ENCODE peak calls at places on chromosome 9, in four cellular contexts. Q is mesenchymal stem cell, G is IMR-90, F is H1. B is an unnamed sample. For H3K36me3, the result is how much of the 10 kb centered on the place peaks cover.

GRCh38 chr9:94639996-94640376 is 668 bp upstream of the FBP1 start:
- DNase-seq in G (no peak), Q (no peak), F (peak), B (no peak)

GRCh38 chr9:14180077-14180941 is 133.6 kb downstream of the NFIB start:
- DNase-seq in Q (no peak), F (no peak), G (no peak), B (no peak)

GRCh38 chr9:73981405-73981804 is 515.7 kb upstream of the RORB start:
- DNase-seq in Q (no peak), G (no peak), F (no peak), B (no peak)

GRCh38 chr9:25255216-25255615 is 423.0 kb downstream of the TUSC1 start:
- DNase-seq in F (no peak), Q (no peak), G (no peak), B (no peak)

GRCh38 chr9:36996677-36997076 is 37.4 kb downstream of the PAX5 start:
- DNase-seq in Q (no peak), G (no peak), F (no peak), B (no peak)

GRCh38 chr9:447230-448025 is 232.8 kb downstream of the DOCK8 start:
- DNase-seq in F (no peak), G (peak), Q (no peak), B (no peak)

GRCh38 chr9:131635285-131635684 is 90.0 kb downstream of the PRRT1B start:
- DNase-seq in F (no peak), Q (peak), G (peak), B (no peak)

GRCh38 chr9:137416006-137416562 is 6.9 kb downstream of the EXD3 start:
- DNase-seq in Q (no peak), F (no peak), G (no peak), B (no peak)

GRCh38 chr9:79809477-79809876 is 237.7 kb downstream of the TLE4 start:
- DNase-seq in F (no peak), G (peak), Q (peak), B (no peak)

DNA sequence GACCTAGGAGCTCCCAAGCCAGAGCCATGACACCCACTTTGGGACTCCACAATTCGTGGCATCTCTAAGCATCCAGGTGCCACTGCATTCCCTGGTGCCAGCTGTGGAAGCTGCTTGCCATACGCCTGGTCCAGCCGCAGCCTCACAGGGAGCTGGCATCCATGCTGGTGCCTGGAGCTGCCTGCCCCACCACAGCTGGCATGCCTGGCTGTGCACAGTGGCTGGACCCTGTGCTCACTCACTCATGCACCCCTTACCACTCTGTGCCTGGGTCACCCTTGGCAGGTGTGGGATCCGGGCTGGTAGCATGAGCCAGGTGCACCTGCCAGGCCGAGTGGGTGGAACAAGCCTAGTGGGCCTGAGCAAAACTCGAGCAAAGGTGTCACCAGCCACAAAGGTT is 90.1 kb downstream of the CAVIN4 start:
- DNase-seq in G (no peak), Q (no peak), F (no peak), B (no peak)
- H3K23ac ChIP-seq in G (no peak), Q (no peak), F (no peak), B (peak)

GRCh38 chr9:33124716-33125378 is 42.3 kb downstream of the B4GALT1 start:
- DNase-seq in F (no peak), Q (no peak), G (no peak), B (no peak)

GRCh38 chr9:33124046-33124445 is 43.1 kb downstream of the B4GALT1 start:
- DNase-seq in G (no peak), Q (no peak), F (no peak), B (no peak)

GRCh38 chr9:33123632-33124031 is 43.5 kb downstream of the B4GALT1 start:
- DNase-seq in Q (no peak), G (no peak), F (no peak), B (no peak)

GRCh38 chr9:33125871-33126822 is 41.0 kb downstream of the B4GALT1 start:
- DNase-seq in G (peak), Q (no peak), F (no peak), B (no peak)

DNA sequence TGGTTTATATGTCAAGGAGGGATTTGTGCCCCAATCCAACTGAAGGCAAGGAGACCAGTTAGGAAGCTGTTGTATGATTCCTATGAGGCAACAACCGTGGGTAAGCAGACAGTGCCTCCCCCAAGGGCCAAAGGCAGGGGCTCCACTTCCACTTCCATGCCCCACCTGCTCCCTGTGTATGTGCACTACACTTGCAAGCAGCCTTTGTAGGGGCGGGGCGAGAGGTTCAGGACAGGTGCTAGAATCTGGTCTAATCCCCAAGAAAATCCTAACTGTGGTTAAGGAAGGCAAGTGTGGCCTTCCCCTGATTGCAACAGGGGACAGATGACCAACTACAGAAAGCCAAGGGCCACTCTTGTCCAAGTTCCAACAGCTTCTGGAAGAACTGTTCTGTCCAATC is 41.7 kb downstream of the B4GALT1 start:
- DNase-seq in G (no peak), F (no peak), Q (no peak), B (no peak)
- H3K36me3 ChIP-seq in G (under half), F (under half), Q (under half), B (under half)

GRCh38 chr9:96566401-96567202 is 53.0 kb downstream of the CDC14B start:
- DNase-seq in Q (peak), G (no peak), F (peak), B (peak)
- H4K91ac ChIP-seq in Q (peak), G (peak), F (no peak), B (no peak)

DNA sequence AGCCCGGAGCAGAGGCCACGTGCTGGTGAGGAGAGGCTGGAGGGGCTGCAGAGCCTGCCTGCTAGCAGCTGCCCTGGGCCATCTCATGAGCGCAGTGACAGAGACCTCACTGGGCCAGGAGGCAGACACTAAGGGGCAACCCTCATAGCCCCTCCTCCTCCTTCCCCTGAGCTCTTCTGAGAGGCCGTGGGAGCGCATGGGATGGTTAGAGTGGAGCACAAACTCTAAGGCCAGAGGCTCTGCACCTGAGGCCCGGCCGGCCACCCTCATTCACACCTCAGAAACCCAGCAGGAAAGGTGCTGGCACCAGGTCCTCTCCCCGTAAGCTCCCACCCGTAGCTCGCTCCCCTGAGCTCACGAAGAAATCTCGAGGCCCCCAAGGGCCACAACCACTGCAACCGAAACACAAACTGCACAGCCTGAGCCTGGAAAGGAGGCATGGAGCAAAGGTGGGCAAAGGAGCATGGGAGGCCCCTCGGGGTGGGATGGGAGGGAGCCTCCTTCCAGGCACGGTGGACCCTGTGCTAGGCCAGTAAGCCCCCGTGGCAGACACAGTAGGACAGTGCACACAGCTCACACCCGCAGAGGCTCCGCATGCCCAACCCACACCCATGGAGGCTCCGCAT is 17.7 kb downstream of the CAMSAP1 start:
- DNase-seq in Q (no peak), G (no peak), F (no peak), B (no peak)
- H3K23ac ChIP-seq in Q (no peak), G (no peak), F (no peak), B (no peak)

DNA sequence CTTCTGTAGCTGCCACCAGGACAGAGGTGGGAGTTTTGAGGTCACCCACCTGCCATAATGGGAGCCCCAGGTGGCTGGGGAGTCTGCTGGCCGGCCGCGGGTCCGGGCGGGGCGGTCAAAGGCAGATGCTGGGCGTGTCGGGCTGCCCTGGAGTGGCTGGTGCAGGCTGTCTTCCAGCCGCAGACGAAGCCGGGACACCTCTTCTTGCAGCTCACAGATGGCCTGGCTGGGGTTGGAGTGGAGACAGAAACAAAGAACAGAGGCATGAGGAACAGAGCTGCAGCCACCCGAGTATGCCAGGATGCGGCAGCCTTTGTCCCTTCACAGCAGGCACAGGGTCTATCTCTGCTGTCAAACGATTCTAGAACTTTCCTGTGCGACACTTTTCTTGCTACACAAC is 18.0 kb downstream of the ORM2 start:
- DNase-seq in F (no peak), G (no peak), Q (no peak), B (no peak)
- H3K36me3 ChIP-seq in F (under half), G (half or more), Q (half or more), B (half or more)

DNA sequence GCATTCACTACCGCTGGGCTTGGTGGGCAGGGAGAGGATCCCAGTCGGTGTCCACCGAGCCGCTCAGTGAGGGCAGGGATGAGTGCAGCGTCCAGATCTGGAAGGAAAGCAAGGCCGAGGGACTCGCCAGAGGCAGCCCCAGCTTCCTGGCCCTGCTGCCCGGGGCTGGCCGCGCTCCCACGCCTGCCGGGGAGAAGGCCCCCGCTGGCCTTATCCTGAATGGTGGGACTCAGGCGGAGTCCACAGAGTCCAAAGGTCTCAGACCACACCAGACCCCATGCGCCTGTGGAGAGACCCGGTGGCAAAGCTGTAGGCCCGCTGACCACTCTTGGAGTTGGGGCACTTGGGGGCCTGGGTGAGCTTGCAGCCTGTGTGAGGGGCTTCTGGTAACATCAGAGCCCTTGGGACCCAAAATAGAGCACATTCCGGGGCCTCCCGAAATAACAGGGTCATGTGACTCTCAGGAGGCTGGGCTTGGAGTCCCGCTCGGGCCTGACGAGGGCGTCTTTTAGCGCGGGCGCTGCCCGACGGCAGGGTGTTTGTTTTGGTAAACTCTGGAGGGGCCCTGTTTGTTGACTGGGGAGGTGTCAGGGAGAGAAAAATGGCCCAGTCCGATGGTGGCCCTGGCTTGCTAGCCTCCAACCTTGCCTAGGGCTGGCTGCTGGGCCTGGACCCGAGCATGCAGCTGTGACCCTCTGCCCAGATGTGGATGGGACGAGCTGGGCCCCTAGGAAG is 2.8 kb downstream of the RXRA start:
- DNase-seq in G (no peak), Q (peak), F (no peak), B (no peak)
- H4K91ac ChIP-seq in G (peak), Q (peak), F (no peak), B (peak)

GRCh38 chr9:121201045-121201737 is 478 bp downstream of the RAB14 start:
- DNase-seq in F (peak), G (no peak), Q (no peak), B (peak)
- H3K23ac ChIP-seq in F (no peak), G (peak), Q (peak), B (peak)

GRCh38 chr9:127816362-127816725 is 13.7 kb downstream of the FPGS start:
- DNase-seq in Q (no peak), F (no peak), G (no peak), B (no peak)
- H3K36me3 ChIP-seq in Q (half or more), F (under half), G (half or more), B (under half)

GRCh38 chr9:110050925-110051355 is 157.0 kb downstream of the C9orf152 start:
- DNase-seq in Q (peak), G (peak), F (no peak), B (no peak)

GRCh38 chr9:110059461-110059860 is 148.5 kb downstream of the C9orf152 start:
- DNase-seq in Q (peak), G (no peak), F (no peak), B (no peak)

GRCh38 chr9:110058304-110058953 is 149.5 kb downstream of the C9orf152 start:
- DNase-seq in G (peak), Q (peak), F (peak), B (no peak)

DNA sequence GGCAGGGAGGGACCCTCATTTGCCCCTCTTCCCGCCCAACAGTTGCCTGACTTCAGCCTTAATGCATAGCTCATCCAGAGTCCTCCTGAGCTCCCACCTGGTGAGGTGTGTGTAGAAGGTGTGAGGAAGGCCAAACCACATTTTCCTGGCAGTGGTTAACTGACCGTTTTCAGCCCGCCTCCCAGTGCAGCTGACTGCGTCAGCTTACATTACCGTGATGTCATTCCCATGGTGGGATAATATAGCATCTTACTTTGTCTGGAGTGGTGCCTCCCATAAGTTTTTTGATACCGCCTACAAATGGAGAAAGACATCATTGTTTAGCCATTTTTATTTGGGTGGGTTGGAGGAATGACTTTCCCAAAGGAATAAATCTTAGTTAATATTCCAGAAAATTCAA is 151.9 kb downstream of the C9orf152 start:
- DNase-seq in F (no peak), Q (no peak), G (no peak), B (no peak)
- H4K91ac ChIP-seq in F (no peak), Q (no peak), G (no peak), B (no peak)

GRCh38 chr9:134216449-134216951 is 52.1 kb upstream of the RNU6ATAC start:
- DNase-seq in F (no peak), G (no peak), Q (peak), B (no peak)

GRCh38 chr9:134216961-134217360 is 52.6 kb upstream of the RNU6ATAC start:
- DNase-seq in Q (no peak), F (no peak), G (no peak), B (no peak)

GRCh38 chr9:134214766-134215394 is 50.5 kb upstream of the RNU6ATAC start:
- DNase-seq in G (no peak), F (no peak), Q (peak), B (no peak)

GRCh38 chr9:134215395-134215708 is 51.0 kb upstream of the RNU6ATAC start:
- DNase-seq in F (no peak), G (no peak), Q (no peak), B (no peak)

DNA sequence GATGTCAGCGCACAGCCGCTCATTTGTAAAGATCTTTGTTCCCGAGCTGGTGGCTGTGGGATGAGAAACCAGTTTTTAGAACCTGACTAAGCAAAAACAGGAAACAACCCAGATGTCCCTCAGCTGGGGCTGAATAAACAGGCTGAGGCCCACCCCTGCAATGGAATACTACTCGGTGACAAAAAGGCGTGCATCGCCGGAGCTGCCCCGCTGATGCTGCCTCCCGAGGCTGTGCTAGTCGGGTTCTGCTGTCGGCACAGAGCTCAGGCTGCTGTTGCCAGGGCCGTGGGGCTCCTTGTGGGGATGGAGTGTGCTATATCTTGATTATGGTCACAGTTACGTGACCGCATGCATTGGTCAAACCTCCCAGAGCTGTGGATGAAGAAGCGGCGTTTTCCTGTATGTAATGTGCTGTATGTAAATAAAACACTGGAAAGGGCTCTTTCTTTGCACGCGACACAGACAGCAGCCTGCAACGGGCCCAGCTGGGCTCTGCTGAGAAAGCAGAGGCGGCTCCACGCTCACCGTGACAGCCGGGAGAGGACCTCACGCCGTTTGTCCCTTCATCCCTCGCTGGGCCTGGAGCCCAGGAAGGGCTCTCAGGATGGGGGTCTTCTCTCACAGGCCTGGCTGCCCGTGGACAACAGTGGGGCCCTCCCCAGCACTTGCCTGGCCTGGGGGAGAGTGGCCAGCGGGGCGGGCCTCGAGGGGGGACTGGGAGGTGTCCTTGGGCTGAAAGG is 51.5 kb upstream of the RNU6ATAC start:
- DNase-seq in G (peak), Q (peak), F (no peak), B (no peak)
- H3K23ac ChIP-seq in G (peak), Q (no peak), F (no peak), B (no peak)